ENCODE peak calls at places on chromosomes 13 and 19, in seven cellular contexts. One of them, this sample, is unnamed.

GRCh38 chr19:17244618-17245534 is 843 bp downstream of the NR2F6 start:
- DNase-seq in GM23248: peak
- DNase-seq in heart right ventricle: peak
- DNase-seq in head of caudate nucleus: peak
- DNase-seq in stimulated activated CD4-positive, alpha-beta T cell treated with anti-CD3 and anti-CD28 coated beads, Interleukin-1b, Interleukin-23, amount 100 ng/mL, for 1 hour: no peak
- DNase-seq in ELR: peak
- DNase-seq in activated CD4-positive, alpha-beta T cell treated with anti-CD3 and anti-CD28 coated beads for 48 hours: no peak
- DNase-seq in this sample: peak

GRCh38 chr13:36817996-36818395 is 1.0 kb upstream of the RFXAP start:
- DNase-seq in GM23248: no peak
- DNase-seq in heart right ventricle: no peak
- DNase-seq in head of caudate nucleus: no peak
- DNase-seq in stimulated activated CD4-positive, alpha-beta T cell treated with anti-CD3 and anti-CD28 coated beads, Interleukin-1b, Interleukin-23, amount 100 ng/mL, for 1 hour: no peak
- DNase-seq in ELR: no peak
- DNase-seq in activated CD4-positive, alpha-beta T cell treated with anti-CD3 and anti-CD28 coated beads for 48 hours: no peak
- DNase-seq in this sample: no peak

GRCh38 chr19:5881543-5882299 is 11.4 kb upstream of the FUT5 start:
- DNase-seq in GM23248: no peak
- DNase-seq in heart right ventricle: no peak
- DNase-seq in head of caudate nucleus: no peak
- DNase-seq in stimulated activated CD4-positive, alpha-beta T cell treated with anti-CD3 and anti-CD28 coated beads, Interleukin-1b, Interleukin-23, amount 100 ng/mL, for 1 hour: no peak
- DNase-seq in ELR: no peak
- DNase-seq in activated CD4-positive, alpha-beta T cell treated with anti-CD3 and anti-CD28 coated beads for 48 hours: no peak
- DNase-seq in this sample: no peak

GRCh38 chr19:35655600-35655999 is 7.5 kb downstream of the COX6B1 start:
- DNase-seq in GM23248: no peak
- DNase-seq in heart right ventricle: no peak
- DNase-seq in head of caudate nucleus: no peak
- DNase-seq in stimulated activated CD4-positive, alpha-beta T cell treated with anti-CD3 and anti-CD28 coated beads, Interleukin-1b, Interleukin-23, amount 100 ng/mL, for 1 hour: no peak
- DNase-seq in ELR: no peak
- DNase-seq in activated CD4-positive, alpha-beta T cell treated with anti-CD3 and anti-CD28 coated beads for 48 hours: no peak
- DNase-seq in this sample: no peak

GRCh38 chr13:76019421-76020044 is 383.4 kb downstream of the LMO7 start:
- DNase-seq in GM23248: no peak
- DNase-seq in heart right ventricle: peak
- DNase-seq in head of caudate nucleus: peak
- DNase-seq in stimulated activated CD4-positive, alpha-beta T cell treated with anti-CD3 and anti-CD28 coated beads, Interleukin-1b, Interleukin-23, amount 100 ng/mL, for 1 hour: no peak
- DNase-seq in ELR: peak
- DNase-seq in activated CD4-positive, alpha-beta T cell treated with anti-CD3 and anti-CD28 coated beads for 48 hours: peak
- DNase-seq in this sample: peak

GRCh38 chr19:48913114-48913513 is 13.0 kb downstream of the NUCB1 start:
- DNase-seq in GM23248: peak
- DNase-seq in heart right ventricle: no peak
- DNase-seq in head of caudate nucleus: no peak
- DNase-seq in stimulated activated CD4-positive, alpha-beta T cell treated with anti-CD3 and anti-CD28 coated beads, Interleukin-1b, Interleukin-23, amount 100 ng/mL, for 1 hour: no peak
- DNase-seq in ELR: peak
- DNase-seq in activated CD4-positive, alpha-beta T cell treated with anti-CD3 and anti-CD28 coated beads for 48 hours: peak
- DNase-seq in this sample: no peak

GRCh38 chr19:54356444-54357056 is 8.2 kb downstream of the LAIR1 start:
- DNase-seq in GM23248: no peak
- DNase-seq in heart right ventricle: no peak
- DNase-seq in head of caudate nucleus: no peak
- DNase-seq in stimulated activated CD4-positive, alpha-beta T cell treated with anti-CD3 and anti-CD28 coated beads, Interleukin-1b, Interleukin-23, amount 100 ng/mL, for 1 hour: no peak
- DNase-seq in ELR: no peak
- DNase-seq in activated CD4-positive, alpha-beta T cell treated with anti-CD3 and anti-CD28 coated beads for 48 hours: no peak
- DNase-seq in this sample: no peak

GRCh38 chr19:55678121-55678671 is 3.2 kb downstream of the EPN1 start:
- DNase-seq in GM23248: no peak
- DNase-seq in heart right ventricle: no peak
- DNase-seq in head of caudate nucleus: no peak
- DNase-seq in stimulated activated CD4-positive, alpha-beta T cell treated with anti-CD3 and anti-CD28 coated beads, Interleukin-1b, Interleukin-23, amount 100 ng/mL, for 1 hour: no peak
- DNase-seq in ELR: no peak
- DNase-seq in activated CD4-positive, alpha-beta T cell treated with anti-CD3 and anti-CD28 coated beads for 48 hours: no peak
- DNase-seq in this sample: peak

GRCh38 chr13:20231839-20232555 is at the start of gene GJB6:
- DNase-seq in GM23248: peak
- DNase-seq in heart right ventricle: no peak
- DNase-seq in head of caudate nucleus: no peak
- DNase-seq in stimulated activated CD4-positive, alpha-beta T cell treated with anti-CD3 and anti-CD28 coated beads, Interleukin-1b, Interleukin-23, amount 100 ng/mL, for 1 hour: peak
- DNase-seq in ELR: no peak
- DNase-seq in activated CD4-positive, alpha-beta T cell treated with anti-CD3 and anti-CD28 coated beads for 48 hours: peak
- DNase-seq in this sample: no peak

GRCh38 chr13:107124129-107124718 is 556.3 kb upstream of the ARGLU1 start:
- DNase-seq in GM23248: peak
- DNase-seq in heart right ventricle: no peak
- DNase-seq in head of caudate nucleus: no peak
- DNase-seq in stimulated activated CD4-positive, alpha-beta T cell treated with anti-CD3 and anti-CD28 coated beads, Interleukin-1b, Interleukin-23, amount 100 ng/mL, for 1 hour: no peak
- DNase-seq in ELR: peak
- DNase-seq in activated CD4-positive, alpha-beta T cell treated with anti-CD3 and anti-CD28 coated beads for 48 hours: no peak
- DNase-seq in this sample: no peak

GRCh38 chr19:21474671-21475181 is 30.7 kb upstream of the ZNF429 start:
- DNase-seq in GM23248: peak
- DNase-seq in heart right ventricle: peak
- DNase-seq in head of caudate nucleus: peak
- DNase-seq in stimulated activated CD4-positive, alpha-beta T cell treated with anti-CD3 and anti-CD28 coated beads, Interleukin-1b, Interleukin-23, amount 100 ng/mL, for 1 hour: peak
- DNase-seq in ELR: no peak
- DNase-seq in activated CD4-positive, alpha-beta T cell treated with anti-CD3 and anti-CD28 coated beads for 48 hours: peak
- DNase-seq in this sample: peak

GRCh38 chr19:3142292-3142670 is 6.4 kb downstream of the GNA15 start:
- DNase-seq in GM23248: peak
- DNase-seq in heart right ventricle: no peak
- DNase-seq in head of caudate nucleus: no peak
- DNase-seq in stimulated activated CD4-positive, alpha-beta T cell treated with anti-CD3 and anti-CD28 coated beads, Interleukin-1b, Interleukin-23, amount 100 ng/mL, for 1 hour: no peak
- DNase-seq in ELR: peak
- DNase-seq in activated CD4-positive, alpha-beta T cell treated with anti-CD3 and anti-CD28 coated beads for 48 hours: peak
- DNase-seq in this sample: no peak

GRCh38 chr19:12596485-12596884 is 14.1 kb downstream of the ZNF490 start:
- DNase-seq in GM23248: no peak
- DNase-seq in heart right ventricle: no peak
- DNase-seq in head of caudate nucleus: no peak
- DNase-seq in stimulated activated CD4-positive, alpha-beta T cell treated with anti-CD3 and anti-CD28 coated beads, Interleukin-1b, Interleukin-23, amount 100 ng/mL, for 1 hour: no peak
- DNase-seq in ELR: no peak
- DNase-seq in activated CD4-positive, alpha-beta T cell treated with anti-CD3 and anti-CD28 coated beads for 48 hours: no peak
- DNase-seq in this sample: no peak

GRCh38 chr13:114124921-114125320 is 7.5 kb downstream of the RASA3 start:
- DNase-seq in GM23248: peak
- DNase-seq in heart right ventricle: no peak
- DNase-seq in head of caudate nucleus: no peak
- DNase-seq in stimulated activated CD4-positive, alpha-beta T cell treated with anti-CD3 and anti-CD28 coated beads, Interleukin-1b, Interleukin-23, amount 100 ng/mL, for 1 hour: no peak
- DNase-seq in ELR: peak
- DNase-seq in activated CD4-positive, alpha-beta T cell treated with anti-CD3 and anti-CD28 coated beads for 48 hours: peak
- DNase-seq in this sample: no peak

GRCh38 chr13:54185785-54186184 is 1157.2 kb downstream of the OLFM4 start:
- DNase-seq in GM23248: no peak
- DNase-seq in heart right ventricle: no peak
- DNase-seq in head of caudate nucleus: no peak
- DNase-seq in stimulated activated CD4-positive, alpha-beta T cell treated with anti-CD3 and anti-CD28 coated beads, Interleukin-1b, Interleukin-23, amount 100 ng/mL, for 1 hour: no peak
- DNase-seq in ELR: no peak
- DNase-seq in activated CD4-positive, alpha-beta T cell treated with anti-CD3 and anti-CD28 coated beads for 48 hours: no peak
- DNase-seq in this sample: no peak

GRCh38 chr13:48726711-48727110 is 73.0 kb downstream of the CYSLTR2 start:
- DNase-seq in GM23248: no peak
- DNase-seq in heart right ventricle: no peak
- DNase-seq in head of caudate nucleus: no peak
- DNase-seq in stimulated activated CD4-positive, alpha-beta T cell treated with anti-CD3 and anti-CD28 coated beads, Interleukin-1b, Interleukin-23, amount 100 ng/mL, for 1 hour: no peak
- DNase-seq in ELR: no peak
- DNase-seq in activated CD4-positive, alpha-beta T cell treated with anti-CD3 and anti-CD28 coated beads for 48 hours: no peak
- DNase-seq in this sample: no peak

GRCh38 chr13:51916419-51916818 is 54.6 kb downstream of the CCDC70 start:
- DNase-seq in GM23248: no peak
- DNase-seq in heart right ventricle: no peak
- DNase-seq in head of caudate nucleus: no peak
- DNase-seq in stimulated activated CD4-positive, alpha-beta T cell treated with anti-CD3 and anti-CD28 coated beads, Interleukin-1b, Interleukin-23, amount 100 ng/mL, for 1 hour: no peak
- DNase-seq in ELR: no peak
- DNase-seq in activated CD4-positive, alpha-beta T cell treated with anti-CD3 and anti-CD28 coated beads for 48 hours: no peak
- DNase-seq in this sample: no peak

GRCh38 chr13:24681930-24682329 is 1.7 kb downstream of the ATP12A start:
- DNase-seq in GM23248: no peak
- DNase-seq in heart right ventricle: no peak
- DNase-seq in head of caudate nucleus: no peak
- DNase-seq in stimulated activated CD4-positive, alpha-beta T cell treated with anti-CD3 and anti-CD28 coated beads, Interleukin-1b, Interleukin-23, amount 100 ng/mL, for 1 hour: no peak
- DNase-seq in ELR: no peak
- DNase-seq in activated CD4-positive, alpha-beta T cell treated with anti-CD3 and anti-CD28 coated beads for 48 hours: no peak
- DNase-seq in this sample: no peak

GRCh38 chr19:54952591-54953344 is 5.4 kb upstream of the NLRP7 start:
- DNase-seq in GM23248: peak
- DNase-seq in heart right ventricle: no peak
- DNase-seq in head of caudate nucleus: no peak
- DNase-seq in stimulated activated CD4-positive, alpha-beta T cell treated with anti-CD3 and anti-CD28 coated beads, Interleukin-1b, Interleukin-23, amount 100 ng/mL, for 1 hour: no peak
- DNase-seq in ELR: peak
- DNase-seq in activated CD4-positive, alpha-beta T cell treated with anti-CD3 and anti-CD28 coated beads for 48 hours: no peak
- DNase-seq in this sample: no peak

GRCh38 chr19:53511933-53512374 is 26.0 kb upstream of the ZNF331 start:
- DNase-seq in GM23248: peak
- DNase-seq in heart right ventricle: peak
- DNase-seq in head of caudate nucleus: peak
- DNase-seq in stimulated activated CD4-positive, alpha-beta T cell treated with anti-CD3 and anti-CD28 coated beads, Interleukin-1b, Interleukin-23, amount 100 ng/mL, for 1 hour: peak
- DNase-seq in ELR: peak
- DNase-seq in activated CD4-positive, alpha-beta T cell treated with anti-CD3 and anti-CD28 coated beads for 48 hours: peak
- DNase-seq in this sample: peak

GRCh38 chr13:36992362-36992761 is 6.8 kb downstream of the ALG5 start:
- DNase-seq in GM23248: no peak
- DNase-seq in heart right ventricle: no peak
- DNase-seq in head of caudate nucleus: no peak
- DNase-seq in stimulated activated CD4-positive, alpha-beta T cell treated with anti-CD3 and anti-CD28 coated beads, Interleukin-1b, Interleukin-23, amount 100 ng/mL, for 1 hour: no peak
- DNase-seq in ELR: no peak
- DNase-seq in activated CD4-positive, alpha-beta T cell treated with anti-CD3 and anti-CD28 coated beads for 48 hours: no peak
- DNase-seq in this sample: no peak

GRCh38 chr19:11813801-11814706 is at the start of gene ZNF440:
- DNase-seq in GM23248: peak
- DNase-seq in heart right ventricle: peak
- DNase-seq in head of caudate nucleus: peak
- DNase-seq in stimulated activated CD4-positive, alpha-beta T cell treated with anti-CD3 and anti-CD28 coated beads, Interleukin-1b, Interleukin-23, amount 100 ng/mL, for 1 hour: peak
- DNase-seq in ELR: peak
- DNase-seq in activated CD4-positive, alpha-beta T cell treated with anti-CD3 and anti-CD28 coated beads for 48 hours: peak
- DNase-seq in this sample: peak

GRCh38 chr13:61024046-61024445 is 391.6 kb downstream of the PCDH20 start:
- DNase-seq in GM23248: no peak
- DNase-seq in heart right ventricle: no peak
- DNase-seq in head of caudate nucleus: no peak
- DNase-seq in stimulated activated CD4-positive, alpha-beta T cell treated with anti-CD3 and anti-CD28 coated beads, Interleukin-1b, Interleukin-23, amount 100 ng/mL, for 1 hour: no peak
- DNase-seq in ELR: no peak
- DNase-seq in activated CD4-positive, alpha-beta T cell treated with anti-CD3 and anti-CD28 coated beads for 48 hours: no peak
- DNase-seq in this sample: no peak

GRCh38 chr13:29005035-29005434 is 184.9 kb downstream of the MTUS2 start:
- DNase-seq in GM23248: no peak
- DNase-seq in heart right ventricle: no peak
- DNase-seq in head of caudate nucleus: no peak
- DNase-seq in stimulated activated CD4-positive, alpha-beta T cell treated with anti-CD3 and anti-CD28 coated beads, Interleukin-1b, Interleukin-23, amount 100 ng/mL, for 1 hour: no peak
- DNase-seq in ELR: no peak
- DNase-seq in activated CD4-positive, alpha-beta T cell treated with anti-CD3 and anti-CD28 coated beads for 48 hours: no peak
- DNase-seq in this sample: no peak

GRCh38 chr13:87078947-87079795 is 592.0 kb upstream of the SLITRK5 start:
- DNase-seq in GM23248: no peak
- DNase-seq in heart right ventricle: no peak
- DNase-seq in head of caudate nucleus: no peak
- DNase-seq in stimulated activated CD4-positive, alpha-beta T cell treated with anti-CD3 and anti-CD28 coated beads, Interleukin-1b, Interleukin-23, amount 100 ng/mL, for 1 hour: no peak
- DNase-seq in ELR: no peak
- DNase-seq in activated CD4-positive, alpha-beta T cell treated with anti-CD3 and anti-CD28 coated beads for 48 hours: no peak
- DNase-seq in this sample: peak

GRCh38 chr19:47153266-47153665 is 22.6 kb downstream of the SAE1 start:
- DNase-seq in GM23248: no peak
- DNase-seq in heart right ventricle: no peak
- DNase-seq in head of caudate nucleus: no peak
- DNase-seq in stimulated activated CD4-positive, alpha-beta T cell treated with anti-CD3 and anti-CD28 coated beads, Interleukin-1b, Interleukin-23, amount 100 ng/mL, for 1 hour: no peak
- DNase-seq in ELR: no peak
- DNase-seq in activated CD4-positive, alpha-beta T cell treated with anti-CD3 and anti-CD28 coated beads for 48 hours: no peak
- DNase-seq in this sample: no peak

GRCh38 chr13:112444416-112445399 is 68.6 kb downstream of the SPACA7 start:
- DNase-seq in GM23248: no peak
- DNase-seq in heart right ventricle: no peak
- DNase-seq in head of caudate nucleus: peak
- DNase-seq in stimulated activated CD4-positive, alpha-beta T cell treated with anti-CD3 and anti-CD28 coated beads, Interleukin-1b, Interleukin-23, amount 100 ng/mL, for 1 hour: no peak
- DNase-seq in ELR: no peak
- DNase-seq in activated CD4-positive, alpha-beta T cell treated with anti-CD3 and anti-CD28 coated beads for 48 hours: no peak
- DNase-seq in this sample: no peak

This sample was measured in Right ventricle myocardium superior.